ENCODE peak calls at places on chromosomes 6 and 20, in seven cellular contexts. S is stimulated activated CD8-positive, alpha-beta memory T cell treated with anti-CD3 and anti-CD28 coated beads, Interleukin-15, amount 100 ng/mL, for 24 hours; G is GM04504; Y is mucosa of gallbladder; M is transverse colon; F is pulmonary artery endothelial cell; Z is body of pancreas. J is an unnamed sample.
A peak's percentile ranks its signal among the peaks of the same experiment; 100 is the strongest.

GRCh38 chr6:14540859-14541540 is 423.4 kb downstream of the CD83 start:
- DNase-seq in S (no peak), G (no peak), Y (no peak), M (no peak), F (no peak), Z (no peak), J (no peak)

GRCh38 chr6:51648236-51648635 is 439.2 kb downstream of the PKHD1 start:
- DNase-seq in S (no peak), G (no peak), Y (no peak), M (no peak), F (no peak), Z (no peak), J (no peak)

GRCh38 chr20:48052492-48052870 is 267.2 kb upstream of the SULF2 start:
- DNase-seq in S (no peak), G (peak; percentile 15), Y (no peak), M (no peak), F (peak; percentile 55), Z (no peak), J (no peak)

GRCh38 chr6:72616406-72617015 is 5.4 kb upstream of the KCNQ5 start:
- DNase-seq in S (no peak), G (no peak), Y (no peak), M (no peak), F (no peak), Z (no peak), J (no peak)

GRCh38 chr6:110481081-110481480 is 4.7 kb upstream of the SLC22A16 start:
- DNase-seq in S (no peak), G (no peak), Y (no peak), M (no peak), F (no peak), Z (no peak), J (no peak)

GRCh38 chr20:44714102-44714700 is 968 bp upstream of the CCN5 start:
- DNase-seq in S (no peak), G (no peak), Y (no peak), M (no peak), F (no peak), Z (no peak), J (no peak)

GRCh38 chr6:150072201-150072600 is 3.3 kb upstream of the ULBP3 start:
- DNase-seq in S (no peak), G (no peak), Y (peak; percentile 88), M (peak; percentile 94), F (no peak), Z (peak; percentile 95), J (no peak)

GRCh38 chr6:32397252-32397920 is 9.6 kb downstream of the BTNL2 start:
- DNase-seq in S (no peak), G (no peak), Y (no peak), M (peak; percentile 17), F (no peak), Z (no peak), J (no peak)

GRCh38 chr6:6997282-6998193 is 110.2 kb upstream of the RREB1 start:
- DNase-seq in S (no peak), G (no peak), Y (peak; percentile 41), M (no peak), F (no peak), Z (no peak), J (no peak)

GRCh38 chr6:31651602-31652191 is 764 bp downstream of the BAG6 start:
- DNase-seq in S (no peak), G (peak; percentile 72), Y (no peak), M (peak; percentile 80), F (peak; percentile 55), Z (peak; percentile 71), J (peak; percentile 65)

GRCh38 chr6:33418690-33419291 is 884 bp upstream of the CUTA start:
- DNase-seq in S (no peak), G (no peak), Y (no peak), M (no peak), F (no peak), Z (no peak), J (no peak)